ENCODE peak calls at places on chromosome 12, in four cellular contexts. Q, M, O and L are unnamed samples. For H3K36me3, the result is how much of the 10 kb centered on the place peaks cover.

GRCh38 chr12:16495196-16495595 is 110.8 kb downstream of the LMO3 start:
- DNase-seq in Q (no peak), M (no peak), O (no peak), L (no peak)

GRCh38 chr12:31236998-31237637 is 88.8 kb downstream of the SINHCAF start:
- DNase-seq in Q (peak), M (no peak), O (no peak), L (no peak)

GRCh38 chr12:130707571-130707891 is 8.6 kb downstream of the RIMBP2 start:
- DNase-seq in Q (no peak), M (no peak), O (no peak), L (no peak)

GRCh38 chr12:14403711-14404164 is 38.3 kb downstream of the ATF7IP start:
- DNase-seq in Q (peak), M (no peak), O (no peak), L (no peak)

GRCh38 chr12:48822139-48822538 is 3.8 kb downstream of the CACNB3 start:
- DNase-seq in Q (no peak), M (no peak), O (no peak), L (no peak)

GRCh38 chr12:104121001-104121400 is 17.0 kb downstream of the NFYB start:
- DNase-seq in Q (no peak), M (no peak), O (no peak), L (no peak)

GRCh38 chr12:106141003-106141402 is 2.2 kb upstream of the NUAK1 start:
- DNase-seq in Q (no peak), M (no peak), O (no peak), L (no peak)

GRCh38 chr12:111409403-111410228 is 3.9 kb downstream of the SH2B3 start:
- DNase-seq in Q (no peak), M (peak), O (no peak), L (no peak)

GRCh38 chr12:5076761-5077160 is 33.1 kb downstream of the KCNA5 start:
- DNase-seq in Q (no peak), M (no peak), O (no peak), L (no peak)

GRCh38 chr12:87603727-87604126 is 425.5 kb downstream of the C12orf50 start:
- DNase-seq in Q (no peak), M (no peak), O (no peak), L (no peak)

GRCh38 chr12:109307051-109307450 is 2.0 kb downstream of the FOXN4 start:
- DNase-seq in Q (no peak), M (no peak), O (peak), L (no peak)

GRCh38 chr12:104372048-104372720 is 68.6 kb downstream of the EID3 start:
- DNase-seq in Q (no peak), M (no peak), O (no peak), L (no peak)

GRCh38 chr12:46385439-46385838 is 12.9 kb upstream of the SLC38A2 start:
- DNase-seq in Q (no peak), M (peak), O (peak), L (peak)

GRCh38 chr12:5444520-5444919 is 12.6 kb downstream of the NTF3 start:
- DNase-seq in Q (no peak), M (no peak), O (no peak), L (no peak)

GRCh38 chr12:78961171-78961570 is 96.6 kb downstream of the SYT1 start:
- DNase-seq in Q (no peak), M (no peak), O (no peak), L (no peak)

GRCh38 chr12:19430988-19431387 is 8.3 kb upstream of the AEBP2 start:
- DNase-seq in Q (no peak), M (no peak), O (no peak), L (no peak)

GRCh38 chr12:22935090-22935489 is 310.1 kb downstream of the ETNK1 start:
- DNase-seq in Q (no peak), M (no peak), O (no peak), L (peak)

GRCh38 chr12:76238688-76239087 is 109.5 kb downstream of the BBS10 start:
- DNase-seq in Q (no peak), M (no peak), O (no peak), L (no peak)

GRCh38 chr12:92827836-92828431 is 101.2 kb downstream of the EEA1 start:
- DNase-seq in Q (peak), M (peak), O (peak), L (peak)

GRCh38 chr12:95118138-95118787 is 44.8 kb upstream of the NR2C1 start:
- DNase-seq in Q (no peak), M (no peak), O (peak), L (no peak)

GRCh38 chr12:11946161-11946560 is 124.6 kb upstream of the BCL2L14 start:
- DNase-seq in Q (no peak), M (no peak), O (no peak), L (no peak)

GRCh38 chr12:94863286-94863685 is 140.2 kb downstream of the NDUFA12 start:
- DNase-seq in Q (no peak), M (no peak), O (no peak), L (no peak)

GRCh38 chr12:29709056-29709455 is 74.7 kb downstream of the TMTC1 start:
- DNase-seq in Q (no peak), M (no peak), O (no peak), L (no peak)

GRCh38 chr12:15336772-15337553 is 14.7 kb downstream of the PTPRO start:
- DNase-seq in Q (no peak), M (no peak), O (no peak), L (no peak)

GRCh38 chr12:9741726-9742125 is 8.8 kb upstream of the CLECL1 start:
- DNase-seq in Q (peak), M (no peak), O (no peak), L (no peak)

GRCh38 chr12:9742665-9743064 is 9.8 kb upstream of the CLECL1 start:
- DNase-seq in Q (no peak), M (no peak), O (no peak), L (no peak)

GRCh38 chr12:9736931-9737705 is 4.2 kb upstream of the CLECL1 start:
- DNase-seq in Q (no peak), M (no peak), O (no peak), L (no peak)

GRCh38 chr12:9735601-9736000 is 2.7 kb upstream of the CLECL1 start:
- DNase-seq in Q (no peak), M (no peak), O (no peak), L (no peak)

GRCh38 chr12:9740109-9740750 is 7.3 kb upstream of the CLECL1 start:
- DNase-seq in Q (no peak), M (peak), O (no peak), L (no peak)
- H2AFZ ChIP-seq in Q (no peak), M (peak), O (no peak), L (peak)

DNA sequence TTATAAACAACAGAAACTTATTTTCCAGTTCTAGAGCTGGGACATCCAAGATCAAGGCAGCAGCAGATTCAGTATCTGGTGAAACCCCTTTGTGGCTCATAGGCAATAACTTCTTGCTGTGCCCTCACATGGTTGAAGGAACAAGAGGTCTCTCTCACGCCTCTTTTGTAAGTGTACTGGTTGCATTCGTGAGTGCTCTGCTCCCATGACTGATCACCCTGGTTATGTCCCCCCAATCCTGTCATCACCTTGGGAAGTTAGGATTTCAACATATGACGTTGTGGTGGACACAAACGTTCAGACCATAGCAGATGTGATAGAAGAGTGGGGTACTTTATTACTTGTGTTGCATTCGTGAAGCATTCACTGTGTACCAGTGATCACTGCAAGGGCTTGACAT is 184.0 kb downstream of the SRGAP1 start:
- DNase-seq in Q (no peak), M (no peak), O (no peak), L (no peak)
- H3K36me3 ChIP-seq in Q (under half), M (under half), O (under half), L (under half)

GRCh38 chr12:123344086-123344485 is 20.6 kb downstream of the SBNO1 start:
- DNase-seq in Q (no peak), M (no peak), O (no peak), L (no peak)
- TF ChIP-seq CREB1 in Q (no peak), M (no peak), O (no peak), L (no peak)

DNA sequence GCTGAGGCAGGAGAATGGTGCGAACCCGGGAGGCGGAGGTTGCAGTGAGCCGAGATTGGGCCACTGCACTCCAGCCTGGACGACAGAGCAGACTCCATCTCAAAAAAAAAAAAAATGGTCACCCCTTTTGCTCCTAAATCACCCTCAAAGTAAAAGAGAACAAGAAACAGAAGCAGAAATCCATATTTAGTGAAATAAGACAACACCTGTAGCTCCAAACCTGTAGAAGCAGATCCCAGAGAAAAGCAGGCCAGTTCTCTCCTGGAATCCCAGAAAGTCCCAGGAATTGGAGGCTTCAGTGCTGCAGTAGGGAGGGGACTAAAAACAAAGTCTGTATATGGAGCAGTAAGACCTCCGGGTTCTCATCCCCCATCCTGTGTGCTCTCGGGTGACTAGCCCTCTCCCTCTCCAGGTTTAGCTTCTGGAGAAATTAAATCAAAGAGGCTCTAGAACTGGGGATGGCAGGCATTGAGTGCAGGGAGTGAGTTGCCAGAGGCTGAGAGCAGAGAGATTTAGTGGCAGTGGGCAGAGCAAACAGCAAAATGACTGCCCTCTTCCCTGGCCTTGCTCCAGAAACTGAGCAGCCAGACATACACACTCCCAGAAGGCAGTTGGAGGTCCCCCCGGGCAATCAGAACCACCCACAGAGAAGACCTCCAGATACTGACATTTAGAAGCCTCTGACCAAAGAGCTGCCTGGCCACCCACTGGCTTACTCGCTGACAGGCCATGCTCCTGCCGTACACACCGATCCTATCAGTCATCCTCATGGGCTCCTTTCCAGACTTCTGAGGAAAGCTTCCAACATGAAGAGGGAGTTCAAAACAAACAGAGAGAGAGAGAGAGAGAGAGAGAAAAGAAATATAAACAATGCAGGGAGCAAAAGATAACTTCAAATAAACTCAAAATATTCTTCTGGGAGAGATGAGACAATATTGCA is 6.3 kb upstream of the MLXIP start:
- DNase-seq in Q (no peak), M (peak), O (no peak), L (no peak)
- H2AFZ ChIP-seq in Q (no peak), M (no peak), O (no peak), L (no peak)

GRCh38 chr12:50707396-50707795 is 56.5 kb upstream of the ATF1 start:
- DNase-seq in Q (no peak), M (no peak), O (no peak), L (no peak)
- H3K36me3 ChIP-seq in Q (under half), M (half or more), O (half or more), L (under half)

GRCh38 chr12:50087995-50088394 is 2.9 kb downstream of the SMARCD1 start:
- DNase-seq in Q (no peak), M (no peak), O (peak), L (no peak)
- TF ChIP-seq CREB1 in Q (no peak), M (no peak), O (no peak), L (no peak)

GRCh38 chr12:80721326-80721725 is 4.6 kb downstream of the MYF5 start:
- DNase-seq in Q (no peak), M (no peak), O (no peak), L (no peak)
- H2AFZ ChIP-seq in Q (no peak), M (no peak), O (no peak), L (no peak)

GRCh38 chr12:57198329-57198728 is 18.3 kb upstream of the NXPH4 start:
- DNase-seq in Q (no peak), M (no peak), O (no peak), L (no peak)
- H3K36me3 ChIP-seq in Q (under half), M (under half), O (half or more), L (under half)

GRCh38 chr12:575948-576612 is 87.2 kb downstream of the NINJ2 start:
- DNase-seq in Q (peak), M (peak), O (peak), L (peak)

GRCh38 chr12:576613-577110 is 86.6 kb downstream of the NINJ2 start:
- DNase-seq in Q (no peak), M (no peak), O (no peak), L (no peak)

GRCh38 chr12:575129-575502 is 88.1 kb downstream of the NINJ2 start:
- DNase-seq in Q (no peak), M (no peak), O (no peak), L (no peak)

GRCh38 chr12:573226-573625 is 90.0 kb downstream of the NINJ2 start:
- DNase-seq in Q (no peak), M (no peak), O (no peak), L (no peak)

DNA sequence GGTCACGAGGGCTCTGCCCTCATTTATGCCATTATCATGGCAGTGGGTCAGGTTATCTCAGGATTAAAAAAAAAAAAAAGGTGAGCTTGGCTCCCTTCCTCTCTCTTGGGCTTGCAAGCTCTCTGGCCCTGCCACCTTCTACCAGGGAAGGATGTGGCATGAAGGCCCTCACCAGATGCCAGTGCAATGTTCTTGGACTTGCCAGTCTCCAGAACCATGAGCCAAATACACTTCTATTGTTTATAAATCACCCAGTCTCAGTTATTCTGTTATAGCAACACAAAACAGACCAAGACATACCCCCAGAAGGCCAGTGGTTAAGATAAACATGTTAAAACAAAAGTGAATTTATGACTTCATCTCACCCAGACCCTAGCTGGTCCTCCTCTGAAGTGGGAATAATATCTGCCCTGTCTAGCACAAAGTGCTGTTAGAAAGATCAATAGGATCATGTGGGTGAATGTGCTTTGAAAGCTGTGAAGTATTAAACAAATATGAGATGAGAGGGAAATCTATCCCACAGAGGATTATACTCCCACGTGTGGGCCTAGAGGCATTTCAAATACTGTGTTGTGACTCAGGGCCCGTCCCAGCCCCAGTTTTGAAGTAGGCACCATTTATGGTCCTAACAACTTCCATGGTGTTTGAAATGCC is 88.6 kb downstream of the NINJ2 start:
- DNase-seq in Q (no peak), M (no peak), O (peak), L (no peak)
- TF ChIP-seq CREB1 in Q (no peak), M (no peak), O (no peak), L (no peak)